ENCODE peak calls at places on chromosomes 11 and 22, in nine cellular contexts. One of them, this sample, is unnamed.

GRCh38 chr22:37566329-37566837 is 6.1 kb downstream of the CDC42EP1 start:
- DNase-seq in thoracic aorta: no peak
- DNase-seq in lower leg skin: no peak
- DNase-seq in fibroblast of the aortic adventitia: no peak
- DNase-seq in kidney: peak
- DNase-seq in endothelial cell: no peak
- DNase-seq in transverse colon: peak
- DNase-seq in prostate gland: no peak
- DNase-seq in Peyer's patch: no peak
- DNase-seq in this sample: no peak

GRCh38 chr11:76322593-76323341 is 58.2 kb downstream of the THAP12 start:
- DNase-seq in thoracic aorta: no peak
- DNase-seq in lower leg skin: no peak
- DNase-seq in fibroblast of the aortic adventitia: peak
- DNase-seq in kidney: peak
- DNase-seq in endothelial cell: no peak
- DNase-seq in transverse colon: no peak
- DNase-seq in prostate gland: no peak
- DNase-seq in Peyer's patch: no peak
- DNase-seq in this sample: no peak

GRCh38 chr22:35888181-35888870 is 140.3 kb downstream of the RBFOX2 start:
- DNase-seq in thoracic aorta: no peak
- DNase-seq in lower leg skin: no peak
- DNase-seq in fibroblast of the aortic adventitia: no peak
- DNase-seq in kidney: no peak
- DNase-seq in endothelial cell: no peak
- DNase-seq in transverse colon: no peak
- DNase-seq in prostate gland: no peak
- DNase-seq in Peyer's patch: no peak
- DNase-seq in this sample: no peak

GRCh38 chr11:2481253-2481652 is 36.4 kb downstream of the KCNQ1 start:
- DNase-seq in thoracic aorta: no peak
- DNase-seq in lower leg skin: no peak
- DNase-seq in fibroblast of the aortic adventitia: no peak
- DNase-seq in kidney: no peak
- DNase-seq in endothelial cell: no peak
- DNase-seq in transverse colon: no peak
- DNase-seq in prostate gland: no peak
- DNase-seq in Peyer's patch: no peak
- DNase-seq in this sample: no peak

GRCh38 chr22:19059481-19060278 is 62.5 kb downstream of the DGCR2 start:
- DNase-seq in thoracic aorta: no peak
- DNase-seq in lower leg skin: peak
- DNase-seq in fibroblast of the aortic adventitia: no peak
- DNase-seq in kidney: peak
- DNase-seq in endothelial cell: no peak
- DNase-seq in transverse colon: no peak
- DNase-seq in prostate gland: no peak
- DNase-seq in Peyer's patch: peak
- DNase-seq in this sample: no peak

GRCh38 chr11:70481625-70482528 is 83.5 kb downstream of the CTTN start:
- DNase-seq in thoracic aorta: no peak
- DNase-seq in lower leg skin: no peak
- DNase-seq in fibroblast of the aortic adventitia: peak
- DNase-seq in kidney: peak
- DNase-seq in endothelial cell: no peak
- DNase-seq in transverse colon: peak
- DNase-seq in prostate gland: no peak
- DNase-seq in Peyer's patch: peak
- DNase-seq in this sample: peak

GRCh38 chr11:113006916-113007445 is 45.8 kb downstream of the NCAM1 start:
- DNase-seq in thoracic aorta: no peak
- DNase-seq in lower leg skin: no peak
- DNase-seq in fibroblast of the aortic adventitia: no peak
- DNase-seq in kidney: no peak
- DNase-seq in endothelial cell: no peak
- DNase-seq in transverse colon: no peak
- DNase-seq in prostate gland: no peak
- DNase-seq in Peyer's patch: no peak
- DNase-seq in this sample: no peak

GRCh38 chr11:16790484-16791240 is 52.2 kb downstream of the C11orf58 start:
- DNase-seq in thoracic aorta: no peak
- DNase-seq in lower leg skin: no peak
- DNase-seq in fibroblast of the aortic adventitia: no peak
- DNase-seq in kidney: no peak
- DNase-seq in endothelial cell: no peak
- DNase-seq in transverse colon: no peak
- DNase-seq in prostate gland: no peak
- DNase-seq in Peyer's patch: no peak
- DNase-seq in this sample: no peak

GRCh38 chr11:107719557-107720304 is 7.9 kb upstream of the SLN start:
- DNase-seq in thoracic aorta: no peak
- DNase-seq in lower leg skin: no peak
- DNase-seq in fibroblast of the aortic adventitia: peak
- DNase-seq in kidney: no peak
- DNase-seq in endothelial cell: no peak
- DNase-seq in transverse colon: no peak
- DNase-seq in prostate gland: no peak
- DNase-seq in Peyer's patch: no peak
- DNase-seq in this sample: no peak

GRCh38 chr11:65078151-65078550 is 5.7 kb downstream of the CDCA5 start:
- DNase-seq in thoracic aorta: no peak
- DNase-seq in lower leg skin: no peak
- DNase-seq in fibroblast of the aortic adventitia: peak
- DNase-seq in kidney: no peak
- DNase-seq in endothelial cell: peak
- DNase-seq in transverse colon: peak
- DNase-seq in prostate gland: no peak
- DNase-seq in Peyer's patch: peak
- DNase-seq in this sample: peak

GRCh38 chr11:6635082-6635932 is 16.1 kb upstream of the TPP1 start:
- DNase-seq in thoracic aorta: no peak
- DNase-seq in lower leg skin: peak
- DNase-seq in fibroblast of the aortic adventitia: peak
- DNase-seq in kidney: peak
- DNase-seq in endothelial cell: peak
- DNase-seq in transverse colon: peak
- DNase-seq in prostate gland: no peak
- DNase-seq in Peyer's patch: peak
- DNase-seq in this sample: no peak

GRCh38 chr11:134032501-134033091 is 36.3 kb upstream of the JAM3 start:
- DNase-seq in thoracic aorta: no peak
- DNase-seq in lower leg skin: no peak
- DNase-seq in fibroblast of the aortic adventitia: no peak
- DNase-seq in kidney: peak
- DNase-seq in endothelial cell: no peak
- DNase-seq in transverse colon: no peak
- DNase-seq in prostate gland: no peak
- DNase-seq in Peyer's patch: no peak
- DNase-seq in this sample: no peak

GRCh38 chr22:44224166-44224565 is 43.4 kb downstream of the PARVG start:
- DNase-seq in thoracic aorta: no peak
- DNase-seq in lower leg skin: no peak
- DNase-seq in fibroblast of the aortic adventitia: no peak
- DNase-seq in kidney: peak
- DNase-seq in endothelial cell: no peak
- DNase-seq in transverse colon: no peak
- DNase-seq in prostate gland: no peak
- DNase-seq in Peyer's patch: no peak
- DNase-seq in this sample: peak

GRCh38 chr22:46528121-46528610 is 9.3 kb downstream of the CELSR1 start:
- DNase-seq in thoracic aorta: no peak
- DNase-seq in lower leg skin: no peak
- DNase-seq in fibroblast of the aortic adventitia: peak
- DNase-seq in kidney: peak
- DNase-seq in endothelial cell: no peak
- DNase-seq in transverse colon: no peak
- DNase-seq in prostate gland: peak
- DNase-seq in Peyer's patch: no peak
- DNase-seq in this sample: no peak

GRCh38 chr11:20669833-20670684 is 673 bp downstream of the NELL1 start:
- DNase-seq in thoracic aorta: no peak
- DNase-seq in lower leg skin: no peak
- DNase-seq in fibroblast of the aortic adventitia: no peak
- DNase-seq in kidney: peak
- DNase-seq in endothelial cell: peak
- DNase-seq in transverse colon: no peak
- DNase-seq in prostate gland: no peak
- DNase-seq in Peyer's patch: no peak
- DNase-seq in this sample: no peak

GRCh38 chr11:20668844-20669832 is at the start of gene NELL1:
- DNase-seq in thoracic aorta: no peak
- DNase-seq in lower leg skin: no peak
- DNase-seq in fibroblast of the aortic adventitia: no peak
- DNase-seq in kidney: peak
- DNase-seq in endothelial cell: peak
- DNase-seq in transverse colon: no peak
- DNase-seq in prostate gland: no peak
- DNase-seq in Peyer's patch: no peak
- DNase-seq in this sample: no peak

GRCh38 chr11:20670932-20671403 is 1.6 kb downstream of the NELL1 start:
- DNase-seq in thoracic aorta: no peak
- DNase-seq in lower leg skin: no peak
- DNase-seq in fibroblast of the aortic adventitia: no peak
- DNase-seq in kidney: peak
- DNase-seq in endothelial cell: peak
- DNase-seq in transverse colon: no peak
- DNase-seq in prostate gland: no peak
- DNase-seq in Peyer's patch: no peak
- DNase-seq in this sample: no peak

GRCh38 chr11:20671856-20672546 is 2.6 kb downstream of the NELL1 start:
- DNase-seq in thoracic aorta: no peak
- DNase-seq in lower leg skin: no peak
- DNase-seq in fibroblast of the aortic adventitia: no peak
- DNase-seq in kidney: no peak
- DNase-seq in endothelial cell: no peak
- DNase-seq in transverse colon: no peak
- DNase-seq in prostate gland: no peak
- DNase-seq in Peyer's patch: no peak
- DNase-seq in this sample: peak

DNA sequence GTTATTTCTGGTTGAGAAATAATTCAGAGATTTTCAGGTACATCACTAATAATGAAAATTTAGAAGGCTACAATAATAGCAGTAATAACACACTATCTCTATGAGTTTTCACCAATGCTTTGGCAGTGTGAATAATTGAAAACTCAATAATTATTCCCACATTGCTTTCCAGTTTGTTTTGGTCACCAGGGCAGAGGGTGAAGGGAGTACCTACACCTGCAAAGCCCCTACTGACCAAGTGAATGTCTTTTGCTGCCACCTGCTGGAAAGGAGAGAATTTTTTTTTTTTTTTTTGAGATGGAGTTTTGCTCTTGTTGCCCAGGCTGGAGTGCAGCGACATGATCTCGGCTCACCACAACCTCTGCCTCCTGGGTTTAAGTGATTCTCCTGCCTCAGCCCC is 3.2 kb downstream of the NELL1 start:
- DNase-seq in thoracic aorta: no peak
- DNase-seq in lower leg skin: no peak
- DNase-seq in fibroblast of the aortic adventitia: peak
- DNase-seq in kidney: no peak
- DNase-seq in endothelial cell: no peak
- DNase-seq in transverse colon: no peak
- DNase-seq in prostate gland: no peak
- DNase-seq in Peyer's patch: no peak
- DNase-seq in this sample: no peak
- TF ChIP-seq CTCF in thoracic aorta: no peak
- TF ChIP-seq CTCF in lower leg skin: no peak
- TF ChIP-seq CTCF in fibroblast of the aortic adventitia: peak
- TF ChIP-seq CTCF in kidney: no peak
- TF ChIP-seq CTCF in endothelial cell: peak
- TF ChIP-seq CTCF in transverse colon: peak
- TF ChIP-seq CTCF in prostate gland: peak
- TF ChIP-seq CTCF in Peyer's patch: no peak
- TF ChIP-seq CTCF in this sample: peak

GRCh38 chr11:12687216-12687623 is 13.0 kb downstream of the TEAD1 start:
- DNase-seq in thoracic aorta: no peak
- DNase-seq in lower leg skin: no peak
- DNase-seq in fibroblast of the aortic adventitia: no peak
- DNase-seq in kidney: no peak
- DNase-seq in endothelial cell: no peak
- DNase-seq in transverse colon: no peak
- DNase-seq in prostate gland: no peak
- DNase-seq in Peyer's patch: no peak
- DNase-seq in this sample: no peak
- TF ChIP-seq CTCF in thoracic aorta: no peak
- TF ChIP-seq CTCF in lower leg skin: no peak
- TF ChIP-seq CTCF in fibroblast of the aortic adventitia: no peak
- TF ChIP-seq CTCF in kidney: no peak
- TF ChIP-seq CTCF in endothelial cell: no peak
- TF ChIP-seq CTCF in transverse colon: no peak
- TF ChIP-seq CTCF in prostate gland: no peak
- TF ChIP-seq CTCF in Peyer's patch: no peak
- TF ChIP-seq CTCF in this sample: no peak

GRCh38 chr11:103803062-103803461 is 233.4 kb upstream of the DDI1 start:
- DNase-seq in thoracic aorta: no peak
- DNase-seq in lower leg skin: no peak
- DNase-seq in fibroblast of the aortic adventitia: peak
- DNase-seq in kidney: no peak
- DNase-seq in endothelial cell: no peak
- DNase-seq in transverse colon: no peak
- DNase-seq in prostate gland: no peak
- DNase-seq in Peyer's patch: no peak
- DNase-seq in this sample: peak
- TF ChIP-seq CTCF in thoracic aorta: no peak
- TF ChIP-seq CTCF in lower leg skin: no peak
- TF ChIP-seq CTCF in fibroblast of the aortic adventitia: no peak
- TF ChIP-seq CTCF in kidney: no peak
- TF ChIP-seq CTCF in endothelial cell: no peak
- TF ChIP-seq CTCF in transverse colon: no peak
- TF ChIP-seq CTCF in prostate gland: no peak
- TF ChIP-seq CTCF in Peyer's patch: no peak
- TF ChIP-seq CTCF in this sample: no peak

GRCh38 chr11:118259138-118259537 is 5.0 kb downstream of the MPZL2 start:
- DNase-seq in thoracic aorta: no peak
- DNase-seq in lower leg skin: no peak
- DNase-seq in fibroblast of the aortic adventitia: no peak
- DNase-seq in kidney: no peak
- DNase-seq in endothelial cell: no peak
- DNase-seq in transverse colon: no peak
- DNase-seq in prostate gland: no peak
- DNase-seq in Peyer's patch: no peak
- DNase-seq in this sample: no peak

GRCh38 chr11:118260353-118260752 is 3.7 kb downstream of the MPZL2 start:
- DNase-seq in thoracic aorta: no peak
- DNase-seq in lower leg skin: no peak
- DNase-seq in fibroblast of the aortic adventitia: no peak
- DNase-seq in kidney: no peak
- DNase-seq in endothelial cell: no peak
- DNase-seq in transverse colon: no peak
- DNase-seq in prostate gland: no peak
- DNase-seq in Peyer's patch: no peak
- DNase-seq in this sample: no peak

GRCh38 chr11:118263694-118264567 is at the start of gene MPZL2:
- DNase-seq in thoracic aorta: no peak
- DNase-seq in lower leg skin: peak
- DNase-seq in fibroblast of the aortic adventitia: no peak
- DNase-seq in kidney: peak
- DNase-seq in endothelial cell: peak
- DNase-seq in transverse colon: peak
- DNase-seq in prostate gland: peak
- DNase-seq in Peyer's patch: peak
- DNase-seq in this sample: no peak

GRCh38 chr11:118263109-118263508 is 988 bp downstream of the MPZL2 start:
- DNase-seq in thoracic aorta: no peak
- DNase-seq in lower leg skin: no peak
- DNase-seq in fibroblast of the aortic adventitia: no peak
- DNase-seq in kidney: no peak
- DNase-seq in endothelial cell: no peak
- DNase-seq in transverse colon: no peak
- DNase-seq in prostate gland: no peak
- DNase-seq in Peyer's patch: no peak
- DNase-seq in this sample: no peak

GRCh38 chr11:118258410-118258809 is 5.7 kb downstream of the MPZL2 start:
- DNase-seq in thoracic aorta: no peak
- DNase-seq in lower leg skin: no peak
- DNase-seq in fibroblast of the aortic adventitia: no peak
- DNase-seq in kidney: no peak
- DNase-seq in endothelial cell: no peak
- DNase-seq in transverse colon: no peak
- DNase-seq in prostate gland: no peak
- DNase-seq in Peyer's patch: no peak
- DNase-seq in this sample: no peak
- TF ChIP-seq CTCF in thoracic aorta: no peak
- TF ChIP-seq CTCF in lower leg skin: no peak
- TF ChIP-seq CTCF in fibroblast of the aortic adventitia: peak
- TF ChIP-seq CTCF in kidney: no peak
- TF ChIP-seq CTCF in endothelial cell: peak
- TF ChIP-seq CTCF in transverse colon: peak
- TF ChIP-seq CTCF in prostate gland: no peak
- TF ChIP-seq CTCF in Peyer's patch: peak
- TF ChIP-seq CTCF in this sample: peak